ENCODE peak calls at places on chromosomes 5 and 9, in four cellular contexts. O, N, M and K are unnamed samples.

GRCh38 chr5:138503487-138504270 is 38.4 kb downstream of the EGR1 start:
- DNase-seq in M (peak; percentile 59), O (peak; percentile 56), N (peak; percentile 19), K (no peak)

GRCh38 chr9:112777914-112778313 is 27.4 kb downstream of the SNX30 start:
- DNase-seq in O (peak; percentile 16), N (no peak), M (peak; percentile 14), K (no peak)

GRCh38 chr9:18194316-18194715 is 279.6 kb upstream of the ADAMTSL1 start:
- DNase-seq in N (no peak), O (no peak), M (no peak), K (no peak)

GRCh38 chr5:137203011-137203632 is 296.0 kb downstream of the SPOCK1 start:
- DNase-seq in N (no peak), O (no peak), M (no peak), K (no peak)

GRCh38 chr9:130042406-130042930 is 521 bp downstream of the FNBP1 start:
- DNase-seq in M (peak; percentile 31), O (peak; percentile 60), N (peak; percentile 33), K (peak; percentile 70)

GRCh38 chr9:91935066-91935729 is 14.8 kb downstream of the ROR2 start:
- DNase-seq in M (no peak), O (no peak), N (no peak), K (no peak)

GRCh38 chr5:174987443-174988012 is 263.1 kb downstream of the MSX2 start:
- DNase-seq in O (no peak), N (no peak), M (no peak), K (no peak)

GRCh38 chr5:141149812-141150211 is at the start of gene PCDHB6:
- DNase-seq in O (no peak), M (no peak), N (no peak), K (no peak)

GRCh38 chr9:123952631-123953147 is 22.8 kb upstream of the DENND1A start:
- DNase-seq in O (no peak), N (no peak), M (no peak), K (no peak)

GRCh38 chr5:87944553-87945320 is 323.9 kb downstream of the TMEM161B start:
- DNase-seq in M (no peak), N (no peak), O (no peak), K (no peak)

GRCh38 chr5:128667148-128667547 is 129.1 kb upstream of the FBN2 start:
- DNase-seq in O (no peak), N (no peak), M (peak; percentile 12), K (no peak)

GRCh38 chr9:32378993-32379729 is 5.3 kb upstream of the ACO1 start:
- DNase-seq in N (peak; percentile 22), M (peak; percentile 78), O (peak; percentile 56), K (no peak)

GRCh38 chr5:1465966-1466471 is 20.8 kb upstream of the SLC6A3 start:
- DNase-seq in N (no peak), O (no peak), M (no peak), K (no peak)

GRCh38 chr5:141596867-141597266 is 21.9 kb downstream of the DIAPH1 start:
- DNase-seq in O (no peak), M (no peak), N (no peak), K (no peak)

GRCh38 chr5:128870923-128871322 is 94.4 kb upstream of the SLC27A6 start:
- DNase-seq in M (no peak), O (no peak), N (no peak), K (no peak)

GRCh38 chr5:171162602-171163001 is 146.4 kb upstream of the TLX3 start:
- DNase-seq in N (no peak), O (no peak), M (peak; percentile 26), K (no peak)

GRCh38 chr5:141877478-141878185 is 578 bp downstream of the PCDH1 start:
- DNase-seq in N (peak; percentile 48), O (peak; percentile 48), M (no peak), K (no peak)

GRCh38 chr5:109239501-109239900 is 170.3 kb downstream of the PJA2 start:
- DNase-seq in N (no peak), O (no peak), M (no peak), K (no peak)

GRCh38 chr5:171542504-171543150 is 123.2 kb downstream of the FGF18 start:
- DNase-seq in M (no peak), N (no peak), O (no peak), K (no peak)

GRCh38 chr5:52725065-52725746 is 62.5 kb upstream of the ITGA1 start:
- DNase-seq in M (peak; percentile 69), O (no peak), N (peak; percentile 35), K (no peak)

GRCh38 chr5:142432369-142432863 is 107.6 kb upstream of the SPRY4 start:
- DNase-seq in M (no peak), N (peak; percentile 72), O (no peak), K (no peak)

GRCh38 chr9:83628540-83628939 is 5.6 kb downstream of the IDNK start:
- DNase-seq in O (no peak), N (no peak), M (no peak), K (no peak)

GRCh38 chr9:119197858-119198607 is 171.2 kb downstream of the BRINP1 start:
- DNase-seq in M (no peak), O (no peak), N (no peak), K (no peak)

GRCh38 chr9:105054488-105054887 is 126.5 kb upstream of the ABCA1 start:
- DNase-seq in O (no peak), M (no peak), N (no peak), K (no peak)

GRCh38 chr5:181234455-181235306 is 9.0 kb downstream of the RACK1 start:
- DNase-seq in N (no peak), O (no peak), M (no peak), K (no peak)

GRCh38 chr5:144048254-144048856 is 122.1 kb downstream of the YIPF5 start:
- DNase-seq in N (no peak), O (no peak), M (no peak), K (no peak)

GRCh38 chr5:81776258-81776657 is 25.4 kb upstream of the SSBP2 start:
- DNase-seq in O (no peak), M (no peak), N (peak; percentile 33), K (no peak)

GRCh38 chr5:39775458-39776365 is 350.9 kb upstream of the DAB2 start:
- DNase-seq in N (no peak), M (no peak), O (no peak), K (no peak)

GRCh38 chr5:107359033-107359915 is 311.5 kb downstream of the EFNA5 start:
- DNase-seq in M (no peak), N (no peak), O (no peak), K (no peak)

GRCh38 chr5:43040287-43041098 is at the start of gene ANXA2R:
- DNase-seq in N (peak; percentile 94), M (peak; percentile 97), O (peak; percentile 82), K (no peak)

GRCh38 chr5:159642379-159642778 is 273.9 kb upstream of the ADRA1B start:
- DNase-seq in M (no peak), N (no peak), O (no peak), K (no peak)
- TF ChIP-seq CTCF in M (no peak), N (no peak), O (no peak), K (no peak)

GRCh38 chr5:133287500-133287899 is 235.7 kb downstream of the HSPA4 start:
- DNase-seq in O (peak; percentile 59), M (peak; percentile 39), N (peak; percentile 61), K (no peak)
- TF ChIP-seq CTCF in O (peak; percentile 29), M (peak; percentile 63), N (peak; percentile 44), K (peak; percentile 73)

GRCh38 chr9:128881627-128881883 is 195 bp downstream of the KYAT1 start:
- DNase-seq in M (no peak), N (no peak), O (no peak), K (no peak)
- TF ChIP-seq CTCF in M (no peak), N (no peak), O (no peak), K (no peak)

GRCh38 chr9:87834357-87834756 is 48.3 kb upstream of the SPATA31E1 start:
- DNase-seq in O (no peak), N (no peak), M (no peak), K (no peak)
- TF ChIP-seq CTCF in O (no peak), N (no peak), M (no peak), K (no peak)

GRCh38 chr9:136856541-136857141 is 4.5 kb downstream of the MAMDC4 start:
- DNase-seq in N (peak; percentile 11), O (peak; percentile 53), M (no peak), K (no peak)
- TF ChIP-seq CTCF in N (no peak), O (no peak), M (no peak), K (no peak)